ENCODE peak calls at places on chromosomes 4 and X, in seven cellular contexts. P is AG04450; H is neural crest cell; E is cardiac muscle cell; T is CD4-positive, alpha-beta T cell; J is tibial artery; W is Calu3. D is an unnamed sample.

GRCh38 chr4:183797445-183798248 is 107.5 kb upstream of the STOX2 start:
- DNase-seq in P (no peak), H (peak), E (peak), T (no peak), J (no peak), W (peak), D (peak)

GRCh38 chrX:24979081-24979480 is 36.7 kb downstream of the ARX start:
- DNase-seq in P (no peak), H (no peak), E (no peak), T (no peak), J (no peak), W (no peak), D (no peak)

GRCh38 chr4:185508162-185508561 is 27.1 kb downstream of the PDLIM3 start:
- DNase-seq in P (no peak), H (no peak), E (no peak), T (no peak), J (no peak), W (peak), D (no peak)

GRCh38 chr4:52853351-52853750 is 8.8 kb upstream of the RASL11B start:
- DNase-seq in P (no peak), H (no peak), E (peak), T (no peak), J (no peak), W (no peak), D (no peak)

GRCh38 chr4:52862605-52863236 is 604 bp downstream of the RASL11B start:
- DNase-seq in P (no peak), H (no peak), E (peak), T (no peak), J (no peak), W (no peak), D (no peak)

GRCh38 chr4:73487233-73487632 is 5.7 kb downstream of the AFM start:
- DNase-seq in P (no peak), H (no peak), E (no peak), T (no peak), J (no peak), W (no peak), D (no peak)

GRCh38 chrX:54320067-54320466 is 37.8 kb downstream of the WNK3 start:
- DNase-seq in P (no peak), H (no peak), E (no peak), T (no peak), J (no peak), W (no peak), D (no peak)

GRCh38 chr4:110348711-110349383 is 127.1 kb upstream of the ENPEP start:
- DNase-seq in P (no peak), H (no peak), E (no peak), T (no peak), J (no peak), W (no peak), D (no peak)

GRCh38 chr4:154626793-154627484 is 14.5 kb upstream of the FGG start:
- DNase-seq in P (no peak), H (peak), E (peak), T (no peak), J (no peak), W (peak), D (peak)

GRCh38 chr4:41580007-41580406 is 42.0 kb downstream of the LIMCH1 start:
- DNase-seq in P (no peak), H (no peak), E (no peak), T (no peak), J (no peak), W (no peak), D (no peak)

GRCh38 chrX:120604359-120604782 is 470 bp downstream of the MCTS1 start:
- DNase-seq in P (no peak), H (no peak), E (peak), T (peak), J (no peak), W (peak), D (no peak)

GRCh38 chr4:180923476-180923875 is 1319.7 kb upstream of the TENM3 start:
- DNase-seq in P (peak), H (no peak), E (no peak), T (no peak), J (no peak), W (no peak), D (no peak)

GRCh38 chr4:54384563-54384962 is 155.5 kb downstream of the PDGFRA start:
- DNase-seq in P (no peak), H (no peak), E (peak), T (no peak), J (no peak), W (peak), D (no peak)

GRCh38 chr4:128835498-128836222 is 26.2 kb downstream of the JADE1 start:
- DNase-seq in P (no peak), H (no peak), E (no peak), T (no peak), J (peak), W (no peak), D (no peak)

GRCh38 chrX:25873196-25873595 is 264.9 kb upstream of the MAGEB18 start:
- DNase-seq in P (no peak), H (no peak), E (no peak), T (no peak), J (no peak), W (no peak), D (no peak)

GRCh38 chr4:108783666-108784463 is 21.0 kb upstream of the ETNPPL start:
- DNase-seq in P (no peak), H (no peak), E (peak), T (no peak), J (no peak), W (peak), D (no peak)
- TF ChIP-seq CTCF in P (peak), H (peak), E (peak), T (no peak), J (no peak), W (no peak), D (peak)

GRCh38 chrX:1397001-1397400 is 5.1 kb upstream of the SLC25A6 start:
- DNase-seq in P (no peak), H (no peak), E (no peak), T (no peak), J (peak), W (no peak), D (no peak)

GRCh38 chrX:1395646-1396216 is 3.8 kb upstream of the SLC25A6 start:
- DNase-seq in P (no peak), H (no peak), E (no peak), T (no peak), J (no peak), W (no peak), D (no peak)

GRCh38 chrX:1393871-1394615 is 2.1 kb upstream of the SLC25A6 start:
- DNase-seq in P (no peak), H (no peak), E (no peak), T (no peak), J (peak), W (no peak), D (no peak)

GRCh38 chrX:1392376-1393130 is 640 bp upstream of the SLC25A6 start:
- DNase-seq in P (peak), H (peak), E (peak), T (no peak), J (peak), W (peak), D (peak)

DNA sequence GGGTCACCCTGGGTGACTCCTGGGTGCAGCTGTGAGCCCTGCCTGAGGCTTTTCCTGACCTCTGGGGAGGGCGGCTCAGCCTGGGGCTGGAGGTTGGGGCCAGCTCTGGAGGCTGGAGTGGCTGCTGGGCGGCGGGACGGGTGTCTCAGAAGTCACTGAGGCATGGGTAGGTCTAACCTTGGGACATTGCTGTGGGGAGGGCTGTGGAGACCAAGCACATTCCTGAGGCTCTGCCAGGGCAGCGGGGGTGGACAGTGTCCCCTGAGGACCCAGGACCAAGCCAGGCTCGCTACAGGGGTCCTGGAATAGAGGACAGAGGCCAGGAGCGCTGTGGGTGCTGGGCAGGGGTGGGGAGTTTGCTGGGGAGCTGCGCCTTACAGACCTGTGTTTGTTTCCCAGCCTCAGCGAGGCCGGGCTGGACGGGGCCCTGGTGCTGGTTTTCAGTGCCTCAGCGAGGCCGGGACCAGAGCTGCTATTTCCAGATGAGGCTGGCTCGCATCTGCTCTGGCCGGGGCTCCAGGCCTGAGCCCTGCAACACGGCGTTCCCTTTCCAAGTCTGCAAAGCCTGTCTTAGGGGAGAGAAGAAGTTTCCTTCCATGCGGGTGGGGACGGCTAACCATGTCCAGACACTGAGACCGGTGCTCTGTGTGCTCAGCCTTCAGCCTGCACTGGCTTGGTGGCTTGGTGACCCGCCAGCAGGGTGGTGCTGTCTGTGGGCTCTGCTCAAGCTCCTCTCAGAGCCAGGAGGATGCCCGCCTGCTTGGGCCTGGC is 3.0 kb upstream of the SLC25A6 start:
- DNase-seq in P (no peak), H (no peak), E (no peak), T (no peak), J (peak), W (no peak), D (no peak)
- TF ChIP-seq CTCF in P (no peak), H (no peak), E (no peak), T (no peak), J (no peak), W (no peak), D (no peak)

DNA sequence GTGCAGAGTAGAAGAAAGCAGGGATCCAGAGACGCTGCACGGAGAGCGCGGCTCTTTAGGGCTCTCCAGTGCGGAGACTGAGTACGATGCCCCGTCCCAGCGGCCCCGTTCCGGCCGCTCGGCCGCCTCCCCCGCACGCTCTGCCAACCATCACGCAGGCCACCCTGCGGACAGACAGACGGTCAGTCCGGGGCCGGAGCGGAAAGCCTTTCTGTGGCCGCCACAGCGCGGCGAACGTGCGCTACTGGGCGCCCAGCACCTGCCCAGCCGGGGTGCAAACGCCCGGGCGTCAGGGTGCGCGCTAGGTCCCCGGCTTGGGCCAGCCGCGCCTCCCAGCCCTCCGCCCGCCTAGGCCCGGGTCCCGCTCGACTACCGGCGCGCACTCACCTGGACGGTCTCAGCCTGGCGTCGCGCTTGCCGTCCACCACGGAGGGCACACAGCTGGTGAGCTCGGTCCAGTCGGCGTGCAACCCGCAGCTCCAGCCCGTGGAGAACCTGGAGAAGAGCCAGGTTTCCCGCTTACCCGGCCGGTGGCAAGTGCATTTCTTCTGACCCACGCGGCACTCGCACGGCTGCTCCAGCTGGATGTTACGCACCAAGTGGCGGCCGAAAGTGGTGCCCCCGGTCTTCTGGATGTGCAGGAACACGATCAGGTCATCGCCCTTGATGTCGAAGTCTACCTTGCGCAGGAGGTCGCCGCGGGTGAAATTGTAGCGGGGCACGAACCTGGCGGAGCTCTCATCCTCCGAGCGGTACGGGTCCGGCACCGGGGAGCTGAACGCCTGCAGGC is 1.8 kb downstream of the HS6ST2 start:
- DNase-seq in P (no peak), H (peak), E (peak), T (no peak), J (no peak), W (no peak), D (peak)
- TF ChIP-seq CTCF in P (no peak), H (peak), E (no peak), T (no peak), J (no peak), W (no peak), D (no peak)

DNA sequence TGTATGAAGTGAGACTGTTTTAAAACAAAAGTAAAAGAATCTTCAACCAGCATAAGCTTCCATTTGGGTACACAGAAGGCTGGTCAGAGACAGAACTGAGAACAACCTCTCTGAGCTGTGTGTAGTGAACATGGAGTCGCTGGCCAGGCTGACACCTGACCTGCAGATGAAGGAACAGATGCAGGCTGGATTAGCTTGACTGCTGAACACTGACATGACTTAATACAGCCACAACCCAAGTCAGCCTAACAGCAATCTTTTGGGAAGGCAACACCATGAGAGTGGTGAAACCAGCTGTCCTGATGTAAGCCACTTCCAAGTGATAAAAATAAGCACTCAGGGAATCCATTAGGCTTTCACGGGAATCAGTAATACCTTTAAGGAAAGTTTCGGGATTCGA is 10.1 kb downstream of the SCARB2 start:
- DNase-seq in P (no peak), H (no peak), E (no peak), T (no peak), J (no peak), W (no peak), D (no peak)
- TF ChIP-seq CTCF in P (no peak), H (no peak), E (no peak), T (no peak), J (no peak), W (no peak), D (no peak)

GRCh38 chrX:15843960-15844359 is 10.7 kb downstream of the AP1S2 start:
- DNase-seq in P (no peak), H (no peak), E (no peak), T (no peak), J (no peak), W (no peak), D (no peak)

GRCh38 chrX:15834051-15834450 is 20.6 kb downstream of the AP1S2 start:
- DNase-seq in P (no peak), H (no peak), E (no peak), T (no peak), J (no peak), W (no peak), D (no peak)

GRCh38 chrX:15834827-15835595 is 19.6 kb downstream of the AP1S2 start:
- DNase-seq in P (no peak), H (no peak), E (peak), T (no peak), J (no peak), W (no peak), D (no peak)

GRCh38 chrX:15838017-15838416 is 16.6 kb downstream of the AP1S2 start:
- DNase-seq in P (no peak), H (peak), E (no peak), T (no peak), J (no peak), W (peak), D (no peak)
- TF ChIP-seq CTCF in P (peak), H (peak), E (no peak), T (no peak), J (no peak), W (no peak), D (peak)

DNA sequence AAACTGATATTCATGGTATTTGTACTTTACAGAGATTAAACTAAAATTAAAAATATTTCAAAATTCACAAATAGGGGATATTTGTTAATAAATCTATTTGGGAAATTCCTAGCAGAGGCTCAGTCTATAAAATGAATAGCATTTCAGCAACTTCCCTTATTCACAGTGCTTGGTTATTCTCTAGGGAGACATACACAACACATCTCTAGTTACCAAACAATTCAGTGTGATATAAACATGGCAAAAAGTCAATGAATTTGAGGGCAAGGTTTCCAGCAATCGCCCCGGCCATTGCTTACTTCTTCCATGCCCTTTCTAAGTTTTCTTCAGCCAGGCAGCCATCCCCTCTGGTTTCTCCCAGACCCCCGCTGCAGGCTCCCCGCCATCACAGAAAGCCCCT is 4.3 kb downstream of the TLR7 start:
- DNase-seq in P (no peak), H (no peak), E (no peak), T (no peak), J (no peak), W (no peak), D (no peak)
- TF ChIP-seq CTCF in P (no peak), H (no peak), E (no peak), T (no peak), J (no peak), W (no peak), D (no peak)

GRCh38 chr4:21806991-21807390 is 141.6 kb downstream of the KCNIP4 start:
- DNase-seq in P (no peak), H (no peak), E (no peak), T (no peak), J (no peak), W (no peak), D (no peak)
- TF ChIP-seq CTCF in P (no peak), H (no peak), E (no peak), T (no peak), J (no peak), W (no peak), D (no peak)

GRCh38 chrX:123713841-123714240 is 19.0 kb downstream of the THOC2 start:
- DNase-seq in P (no peak), H (no peak), E (no peak), T (no peak), J (no peak), W (no peak), D (no peak)
- TF ChIP-seq CTCF in P (no peak), H (no peak), E (no peak), T (no peak), J (no peak), W (no peak), D (no peak)

DNA sequence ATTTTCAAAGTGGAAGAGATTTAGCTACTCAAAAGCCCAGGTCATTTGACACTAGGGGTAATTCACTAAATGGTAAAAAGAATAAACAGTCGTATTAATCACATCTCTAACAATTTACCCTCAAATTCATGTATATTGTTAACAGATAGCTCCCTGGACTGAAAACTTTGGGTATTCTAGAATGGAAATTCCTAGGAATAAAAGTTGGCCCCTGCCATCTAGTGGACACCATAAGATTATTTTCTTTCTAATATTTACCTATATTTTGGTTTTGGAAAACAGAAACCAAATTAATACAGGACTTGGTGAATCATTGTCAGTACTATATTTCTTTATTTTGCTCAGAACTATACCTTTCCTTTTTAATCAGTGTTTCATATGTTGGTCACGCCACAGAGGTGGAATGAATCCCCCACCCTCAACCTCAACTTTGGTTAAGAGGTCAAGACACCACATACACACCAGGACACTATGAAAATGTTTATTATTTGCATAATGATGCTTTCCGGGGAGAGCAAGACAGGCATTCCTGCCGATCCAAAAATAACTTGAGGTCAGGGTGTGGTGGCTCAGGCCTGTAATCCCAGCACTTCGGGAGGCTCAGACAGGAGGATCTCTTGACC is 96.2 kb upstream of the APOOL start:
- DNase-seq in P (no peak), H (no peak), E (peak), T (no peak), J (no peak), W (no peak), D (no peak)
- TF ChIP-seq CTCF in P (peak), H (peak), E (no peak), T (no peak), J (peak), W (no peak), D (peak)

D was measured in progenitor cell of endocrine pancreas.